ENCODE peak calls at places on chromosomes 2 and 18, in five cellular contexts. T is uterus, K is transverse colon, G is pancreas, O is mammary epithelial cell. Y is an unnamed sample.
A peak's percentile ranks its signal among the peaks of the same experiment; 100 is the strongest.

GRCh38 chr2:191927991-191928390 is 81.1 kb upstream of the CAVIN2 start:
- DNase-seq in O (peak; percentile 8), T (no peak), G (no peak), K (no peak), Y (no peak)

GRCh38 chr2:54461251-54461650 is 5.1 kb downstream of the SPTBN1 start:
- DNase-seq in K (no peak), G (no peak), O (peak; percentile 64), T (no peak), Y (no peak)

GRCh38 chr18:11654736-11655604 is 34.1 kb upstream of the GNAL start:
- DNase-seq in O (peak; percentile 54), G (peak; percentile 68), K (peak; percentile 41), T (peak; percentile 37), Y (peak; percentile 67)

GRCh38 chr2:31380243-31380642 is 34.3 kb downstream of the XDH start:
- DNase-seq in T (no peak), O (no peak), K (no peak), G (no peak), Y (no peak)

GRCh38 chr18:77091366-77091765 is 41.2 kb downstream of the MBP start:
- DNase-seq in G (no peak), O (no peak), T (no peak), K (no peak), Y (no peak)

GRCh38 chr2:156329922-156330726 is 2.4 kb downstream of the NR4A2 start:
- DNase-seq in T (no peak), G (no peak), O (no peak), K (no peak), Y (no peak)

GRCh38 chr2:80496770-80497169 is 192.2 kb upstream of the LRRTM1 start:
- DNase-seq in G (no peak), K (no peak), T (no peak), O (peak; percentile 16), Y (no peak)

GRCh38 chr2:234725528-234726264 is 226.1 kb upstream of the SH3BP4 start:
- DNase-seq in G (no peak), T (no peak), O (peak; percentile 34), K (peak; percentile 31), Y (no peak)

GRCh38 chr18:11923454-11923853 is 15.3 kb upstream of the MPPE1 start:
- DNase-seq in K (no peak), O (no peak), T (no peak), G (no peak), Y (no peak)

GRCh38 chr18:28357785-28358401 is 181.0 kb upstream of the CDH2 start:
- DNase-seq in K (no peak), O (no peak), T (no peak), G (no peak), Y (no peak)

GRCh38 chr2:55014962-55015939 is 35.0 kb downstream of the RTN4 start:
- DNase-seq in O (peak; percentile 57), G (peak; percentile 71), K (peak; percentile 69), T (no peak), Y (no peak)

GRCh38 chr18:75455249-75456183 is 28.0 kb upstream of the SMIM21 start:
- DNase-seq in G (no peak), T (peak; percentile 27), K (no peak), O (no peak), Y (no peak)

GRCh38 chr18:35051978-35052377 is 10.8 kb downstream of the MAPRE2 start:
- DNase-seq in T (no peak), G (no peak), O (no peak), K (no peak), Y (no peak)

GRCh38 chr18:59902180-59902992 is 2.6 kb downstream of the PMAIP1 start:
- DNase-seq in T (no peak), G (no peak), K (no peak), O (peak; percentile 76), Y (no peak)

GRCh38 chr18:45802814-45803492 is 22.5 kb upstream of the SIGLEC15 start:
- DNase-seq in G (no peak), T (no peak), O (peak; percentile 96), K (no peak), Y (no peak)

GRCh38 chr2:47354013-47354816 is 48.7 kb upstream of the MSH2 start:
- DNase-seq in G (no peak), T (no peak), O (no peak), K (peak; percentile 66), Y (no peak)

GRCh38 chr2:97713296-97714083 is at the start of gene ZAP70:
- DNase-seq in T (no peak), K (no peak), O (no peak), G (no peak), Y (no peak)

GRCh38 chr2:36734304-36734703 is 37.8 kb downstream of the VIT start:
- DNase-seq in K (no peak), G (no peak), O (no peak), T (no peak), Y (no peak)

GRCh38 chr2:99480390-99480789 is 9.4 kb downstream of the REV1 start:
- DNase-seq in T (no peak), K (no peak), O (peak; percentile 72), G (no peak), Y (no peak)

GRCh38 chr2:112045446-112046014 is 9.5 kb upstream of the TMEM87B start:
- DNase-seq in T (no peak), G (no peak), O (no peak), K (no peak), Y (no peak)

GRCh38 chr2:8149985-8150547 is 531.8 kb upstream of the ID2 start:
- DNase-seq in K (no peak), G (no peak), T (no peak), O (no peak), Y (no peak)

GRCh38 chr18:35130236-35130635 is 89.0 kb downstream of the MAPRE2 start:
- DNase-seq in O (no peak), K (no peak), G (no peak), T (no peak), Y (no peak)

GRCh38 chr2:187442378-187442777 is 5.7 kb downstream of the CALCRL start:
- DNase-seq in O (no peak), K (no peak), G (no peak), T (no peak), Y (no peak)

GRCh38 chr2:45771251-45771650 is 119.8 kb downstream of the PRKCE start:
- DNase-seq in G (no peak), T (peak; percentile 75), K (peak; percentile 18), O (no peak), Y (peak; percentile 69)
- H3K4me1 ChIP-seq in G (no peaks in the 10 kb centered on the region), T (no peaks in the 10 kb centered on the region), K (peaks cover 30% of the 10 kb centered on the region), O (no peaks in the 10 kb centered on the region), Y (peaks cover 76% of the 10 kb centered on the region)

GRCh38 chr2:122368576-122369243 is 613.3 kb downstream of the TSN start:
- DNase-seq in T (no peak), K (no peak), O (no peak), G (no peak), Y (no peak)
- TF ChIP-seq CTCF in T (no peak), K (no peak), O (no peak), G (no peak), Y (no peak)

DNA sequence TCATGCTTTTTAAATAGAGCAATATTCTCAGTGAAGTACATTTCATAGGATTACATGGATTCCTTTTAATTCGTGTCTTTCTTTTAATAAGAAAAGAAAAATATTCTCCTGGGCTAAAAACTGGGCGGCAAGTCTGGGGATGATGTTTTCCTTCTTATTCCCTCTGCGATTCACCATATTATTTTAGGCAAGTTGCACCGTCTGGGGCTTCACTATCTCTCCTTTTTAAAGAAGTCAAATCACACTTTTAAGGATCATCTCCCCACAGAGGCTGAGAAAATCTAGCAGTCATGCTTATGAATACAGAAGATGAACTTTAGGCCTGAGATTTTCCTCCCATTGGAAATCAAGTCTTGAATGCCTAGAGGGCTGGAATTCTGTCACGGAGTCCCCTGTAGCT is 104.1 kb downstream of the COPS8 start:
- DNase-seq in T (no peak), K (no peak), G (no peak), O (no peak), Y (no peak)
- H3K27ac ChIP-seq in T (no peak overlapping the region), K (no peak overlapping the region), G (no peak overlapping the region), O (no peak overlapping the region), Y (peak overlapping the region; percentile 79)

GRCh38 chr2:42196403-42197267 is 27.5 kb downstream of the EML4 start:
- DNase-seq in G (peak; percentile 59), K (peak; percentile 48), O (peak; percentile 35), T (no peak), Y (no peak)
- H3K4me1 ChIP-seq in G (peaks cover 39% of the 10 kb centered on the region), K (peaks cover 79% of the 10 kb centered on the region), O (no peaks in the 10 kb centered on the region), T (no peaks in the 10 kb centered on the region), Y (peaks cover 66% of the 10 kb centered on the region)

GRCh38 chr2:27032495-27033252 is at the start of gene TMEM214:
- DNase-seq in T (peak; percentile 90), O (peak; percentile 80), G (peak; percentile 90), K (peak; percentile 92), Y (peak; percentile 92)

GRCh38 chr2:27038012-27038411 is 5.2 kb downstream of the TMEM214 start:
- DNase-seq in K (no peak), T (no peak), G (no peak), O (no peak), Y (no peak)

GRCh38 chr2:27038631-27039339 is 6.0 kb downstream of the TMEM214 start:
- DNase-seq in G (no peak), T (no peak), O (no peak), K (no peak), Y (no peak)

GRCh38 chr2:27029051-27029450 is 3.7 kb upstream of the TMEM214 start:
- DNase-seq in O (no peak), T (no peak), K (no peak), G (no peak), Y (no peak)

GRCh38 chr2:27033253-27033852 is 588 bp downstream of the TMEM214 start:
- DNase-seq in O (no peak), T (no peak), G (no peak), K (no peak), Y (no peak)
- TF ChIP-seq CTCF in O (no peak), T (no peak), G (no peak), K (no peak), Y (no peak)

GRCh38 chr2:232973796-232974195 is 39.3 kb downstream of the NGEF start:
- DNase-seq in G (no peak), O (no peak), K (no peak), T (no peak), Y (no peak)
- H3K27ac ChIP-seq in G (no peak overlapping the region), O (no peak overlapping the region), K (no peak overlapping the region), T (no peak overlapping the region), Y (no peak overlapping the region)

DNA sequence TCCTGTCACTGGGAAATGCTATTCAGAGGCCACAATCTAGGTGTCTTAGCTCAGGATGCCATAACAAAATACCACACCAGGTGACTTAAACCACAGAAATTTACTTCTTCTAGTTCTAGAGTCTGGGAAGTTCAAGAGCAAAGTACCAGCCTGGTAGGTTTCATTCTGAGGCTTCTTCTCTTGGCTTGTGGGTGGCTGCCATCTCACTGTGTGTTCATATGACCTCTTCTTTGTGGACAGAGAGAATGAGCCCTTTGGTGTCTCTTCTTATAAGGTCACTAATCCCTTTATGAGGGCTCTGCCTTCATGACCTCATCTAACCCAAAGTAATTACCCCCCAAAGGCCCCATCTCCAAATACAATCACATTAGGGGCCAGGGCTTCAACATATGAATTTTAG is 57.3 kb downstream of the RHOB start:
- DNase-seq in G (no peak), T (no peak), K (no peak), O (no peak), Y (no peak)
- H3K4me1 ChIP-seq in G (no peaks in the 10 kb centered on the region), T (no peaks in the 10 kb centered on the region), K (no peaks in the 10 kb centered on the region), O (peaks cover 9% of the 10 kb centered on the region), Y (no peaks in the 10 kb centered on the region)